ENCODE peak calls at places on chromosomes 7 and 10, in nine cellular contexts. C, X, M, Q, J, L, V, F and B are unnamed samples.

GRCh38 chr10:95360122-95360715 is 69.4 kb upstream of the PDLIM1 start:
- DNase-seq in Q (no peak), V (peak), X (no peak), F (no peak), J (peak), C (peak), M (peak), L (peak), B (no peak)

GRCh38 chr7:17663056-17663675 is 277.1 kb downstream of the SNX13 start:
- DNase-seq in M (no peak), J (no peak), C (no peak), X (no peak), Q (no peak), L (no peak), V (peak), F (no peak), B (no peak)

GRCh38 chr10:31099664-31100063 is 68.0 kb upstream of the ZNF438 start:
- DNase-seq in J (no peak), M (no peak), V (peak), F (peak), C (no peak), L (peak), Q (no peak), X (no peak), B (no peak)

GRCh38 chr10:5550250-5550545 is 25.4 kb downstream of the CALML3 start:
- DNase-seq in V (no peak), L (no peak), Q (no peak), J (no peak), C (no peak), X (no peak), F (no peak), M (no peak), B (no peak)

GRCh38 chr7:6012355-6013104 is 3.5 kb downstream of the AIMP2 start:
- DNase-seq in M (no peak), C (no peak), L (no peak), V (no peak), J (no peak), Q (no peak), F (no peak), X (no peak), B (no peak)

GRCh38 chr7:11486271-11486670 is 345.7 kb downstream of the THSD7A start:
- DNase-seq in V (no peak), M (no peak), Q (no peak), X (no peak), L (no peak), F (no peak), J (no peak), C (no peak), B (no peak)

GRCh38 chr7:112080974-112081373 is 125.2 kb downstream of the DOCK4 start:
- DNase-seq in X (no peak), J (peak), F (no peak), C (no peak), Q (no peak), L (no peak), V (peak), M (no peak), B (peak)

GRCh38 chr10:121655254-121656142 is 57.3 kb upstream of the FGFR2 start:
- DNase-seq in J (no peak), M (no peak), X (no peak), V (peak), Q (no peak), F (no peak), C (no peak), L (no peak), B (no peak)

GRCh38 chr10:104449402-104449801 is 95.8 kb downstream of the CFAP58 start:
- DNase-seq in C (no peak), L (no peak), X (no peak), M (no peak), J (no peak), F (no peak), Q (no peak), V (peak), B (no peak)

GRCh38 chr10:4807803-4808507 is 18.1 kb upstream of the AKR1E2 start:
- DNase-seq in Q (no peak), V (peak), J (peak), X (no peak), C (no peak), M (no peak), F (no peak), L (no peak), B (no peak)

GRCh38 chr7:21568762-21569161 is 25.9 kb downstream of the DNAH11 start:
- DNase-seq in Q (peak), L (peak), V (no peak), M (no peak), F (no peak), X (no peak), J (peak), C (no peak), B (no peak)

GRCh38 chr7:36949711-36950600 is 225.7 kb upstream of the AOAH start:
- DNase-seq in M (no peak), X (no peak), Q (no peak), V (peak), C (no peak), J (no peak), L (no peak), F (no peak), B (no peak)

GRCh38 chr10:88116491-88116890 is 253.1 kb downstream of the PTEN start:
- DNase-seq in M (no peak), J (peak), V (peak), Q (no peak), X (no peak), F (no peak), L (no peak), C (no peak), B (no peak)

GRCh38 chr7:30983042-30983913 is 19.5 kb downstream of the GHRHR start:
- DNase-seq in F (peak), Q (peak), L (peak), J (peak), V (peak), M (peak), C (peak), X (peak), B (peak)

GRCh38 chr7:17638727-17639126 is 301.6 kb downstream of the SNX13 start:
- DNase-seq in V (peak), F (no peak), L (no peak), M (no peak), Q (no peak), J (no peak), C (no peak), X (no peak), B (no peak)

GRCh38 chr7:48149058-48149457 is 22.2 kb upstream of the ABCA13 start:
- DNase-seq in X (no peak), J (no peak), M (no peak), Q (no peak), V (no peak), F (no peak), C (no peak), L (no peak), B (no peak)

GRCh38 chr7:151313857-151314256 is 27.8 kb upstream of the NUB1 start:
- DNase-seq in F (no peak), Q (no peak), V (peak), L (no peak), C (no peak), M (no peak), X (no peak), J (no peak), B (no peak)

GRCh38 chr10:77884181-77884580 is 42.4 kb downstream of the DLG5 start:
- DNase-seq in J (no peak), Q (no peak), L (no peak), V (no peak), C (no peak), X (no peak), F (no peak), M (no peak), B (no peak)

GRCh38 chr7:108079291-108080057 is 50.7 kb downstream of the LAMB4 start:
- DNase-seq in X (no peak), L (no peak), F (no peak), Q (no peak), J (no peak), V (peak), C (peak), M (no peak), B (no peak)

GRCh38 chr7:135717686-135718085 is 10.3 kb downstream of the SLC13A4 start:
- DNase-seq in C (no peak), Q (no peak), J (no peak), L (no peak), X (no peak), V (no peak), M (no peak), F (no peak), B (no peak)